ENCODE peak calls at places on chromosomes 7 and 10, in eight cellular contexts. S is RWPE1; B is fibroblast of lung; M is upper lobe of left lung; O is chondrocyte; P is CD8-positive, alpha-beta T cell; H is mammary epithelial cell; A is dorsolateral prefrontal cortex. L is an unnamed sample.

GRCh38 chr10:62582098-62582705 is 208.0 kb downstream of the ZNF365 start:
- DNase-seq in S (no peak), B (peak), M (no peak), O (no peak), P (no peak), H (no peak), A (no peak), L (no peak)

GRCh38 chr7:35380739-35381224 is 126.9 kb upstream of the TBX20 start:
- DNase-seq in S (no peak), B (no peak), M (peak), O (no peak), P (no peak), H (no peak), A (no peak), L (no peak)

GRCh38 chr7:2728309-2729042 is 40.5 kb downstream of the AMZ1 start:
- DNase-seq in S (no peak), B (no peak), M (no peak), O (peak), P (no peak), H (no peak), A (no peak), L (no peak)

GRCh38 chr7:98737176-98737575 is 120.1 kb downstream of the NPTX2 start:
- DNase-seq in S (no peak), B (no peak), M (no peak), O (no peak), P (no peak), H (no peak), A (no peak), L (no peak)

GRCh38 chr7:148014473-148014872 is 576.1 kb upstream of the C7orf33 start:
- DNase-seq in S (no peak), B (no peak), M (no peak), O (no peak), P (no peak), H (peak), A (no peak), L (no peak)

GRCh38 chr10:44334091-44334490 is 50.8 kb downstream of the CXCL12 start:
- DNase-seq in S (no peak), B (no peak), M (no peak), O (no peak), P (no peak), H (no peak), A (no peak), L (no peak)

GRCh38 chr10:30058570-30059132 is 735 bp downstream of the JCAD start:
- DNase-seq in S (no peak), B (no peak), M (no peak), O (no peak), P (no peak), H (no peak), A (no peak), L (no peak)

GRCh38 chr7:158413962-158414961 is 173.4 kb downstream of the PTPRN2 start:
- DNase-seq in S (no peak), B (peak), M (peak), O (peak), P (no peak), H (no peak), A (peak), L (no peak)

GRCh38 chr7:122304996-122305421 is 459 bp upstream of the FEZF1 start:
- DNase-seq in S (no peak), B (no peak), M (no peak), O (peak), P (no peak), H (no peak), A (no peak), L (no peak)

GRCh38 chr10:85927952-85928677 is 438.5 kb downstream of the GRID1 start:
- DNase-seq in S (peak), B (no peak), M (no peak), O (no peak), P (no peak), H (no peak), A (peak), L (no peak)

GRCh38 chr10:19853839-19854238 is 37.6 kb downstream of the PLXDC2 start:
- DNase-seq in S (no peak), B (no peak), M (no peak), O (no peak), P (no peak), H (no peak), A (no peak), L (no peak)

GRCh38 chr7:111384065-111384891 is 178.0 kb downstream of the IMMP2L start:
- DNase-seq in S (peak), B (peak), M (no peak), O (no peak), P (no peak), H (peak), A (no peak), L (no peak)

GRCh38 chr10:71667374-71667750 is 52.2 kb downstream of the C10orf105 start:
- DNase-seq in S (no peak), B (no peak), M (no peak), O (no peak), P (no peak), H (no peak), A (no peak), L (no peak)

GRCh38 chr7:12389089-12389700 is 14.5 kb downstream of the VWDE start:
- DNase-seq in S (peak), B (peak), M (no peak), O (no peak), P (no peak), H (peak), A (no peak), L (peak)

GRCh38 chr10:48505394-48506112 is 99.3 kb downstream of the ARHGAP22 start:
- DNase-seq in S (no peak), B (no peak), M (no peak), O (no peak), P (no peak), H (no peak), A (no peak), L (peak)

GRCh38 chr7:138887872-138888656 is 90.1 kb upstream of the ATP6V0A4 start:
- DNase-seq in S (no peak), B (no peak), M (no peak), O (no peak), P (no peak), H (no peak), A (no peak), L (no peak)

GRCh38 chr7:25696565-25696964 is 455.4 kb upstream of the NFE2L3 start:
- DNase-seq in S (no peak), B (no peak), M (no peak), O (no peak), P (no peak), H (no peak), A (no peak), L (no peak)

GRCh38 chr10:110006358-110007170 is 1.2 kb upstream of the ADD3 start:
- DNase-seq in S (peak), B (peak), M (peak), O (no peak), P (no peak), H (peak), A (peak), L (peak)

GRCh38 chr7:29883462-29884398 is 77.4 kb downstream of the WIPF3 start:
- DNase-seq in S (peak), B (no peak), M (no peak), O (no peak), P (no peak), H (no peak), A (no peak), L (no peak)

GRCh38 chr7:50266893-50267386 is 37.6 kb upstream of the IKZF1 start:
- DNase-seq in S (no peak), B (no peak), M (peak), O (no peak), P (peak), H (no peak), A (no peak), L (no peak)

GRCh38 chr7:128827971-128828711 is 2.1 kb upstream of the FLNC start:
- DNase-seq in S (no peak), B (peak), M (no peak), O (no peak), P (no peak), H (no peak), A (no peak), L (no peak)

GRCh38 chr7:2730846-2731770 is 43.1 kb downstream of the AMZ1 start:
- DNase-seq in S (no peak), B (no peak), M (no peak), O (peak), P (no peak), H (no peak), A (peak), L (no peak)

GRCh38 chr7:121116399-121116798 is 127.9 kb downstream of the CPED1 start:
- DNase-seq in S (no peak), B (peak), M (no peak), O (no peak), P (no peak), H (peak), A (no peak), L (no peak)

GRCh38 chr10:24223341-24223740 is 14.4 kb downstream of the KIAA1217 start:
- DNase-seq in S (no peak), B (no peak), M (no peak), O (no peak), P (no peak), H (no peak), A (no peak), L (no peak)

GRCh38 chr10:33336606-33337334 is 2.3 kb upstream of the NRP1 start:
- DNase-seq in S (peak), B (no peak), M (no peak), O (peak), P (no peak), H (peak), A (no peak), L (peak)

GRCh38 chr7:116582164-116582732 is 57.4 kb downstream of the CAV1 start:
- DNase-seq in S (peak), B (peak), M (no peak), O (no peak), P (no peak), H (no peak), A (no peak), L (no peak)
- TF ChIP-seq CTCF in S (no peak), B (peak), M (no peak), O (peak), P (no peak), H (no peak), A (no peak), L (no peak)

DNA sequence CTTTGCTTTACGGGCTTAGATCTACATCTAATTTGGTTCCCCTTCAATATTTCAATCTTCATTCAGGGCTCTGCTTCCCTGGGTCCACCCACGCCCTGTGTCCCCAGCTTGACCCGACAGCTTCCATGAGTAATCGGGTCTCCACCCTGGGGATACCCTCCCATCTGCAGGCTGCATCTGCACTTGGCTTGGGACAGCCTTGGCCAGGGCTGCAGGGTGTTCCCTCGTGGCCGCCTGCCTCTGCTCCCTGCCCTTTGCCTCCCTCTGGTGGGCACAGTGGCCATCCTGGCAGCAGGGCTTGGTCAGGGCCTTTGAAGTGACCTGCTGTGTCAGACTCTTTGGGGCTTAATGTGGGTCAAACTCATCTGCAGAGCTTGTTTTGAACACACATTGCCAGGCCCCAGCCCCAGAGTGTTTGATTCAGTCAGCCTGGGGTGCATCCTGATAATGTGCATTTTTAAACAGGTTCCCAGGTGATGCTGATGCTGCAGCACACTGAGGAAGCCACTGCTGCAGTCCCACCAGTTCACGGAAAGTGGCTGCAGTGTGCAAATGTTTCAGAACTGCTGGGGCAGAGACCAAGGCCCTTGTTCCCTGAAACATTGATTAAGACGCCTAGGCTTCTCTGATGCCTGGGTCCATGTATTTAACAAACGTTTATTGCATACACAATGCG is 80.7 kb upstream of the SEC61G start:
- DNase-seq in S (peak), B (peak), M (peak), O (no peak), P (no peak), H (peak), A (peak), L (peak)
- TF ChIP-seq CTCF in S (peak), B (peak), M (peak), O (peak), P (no peak), H (peak), A (peak), L (peak)

GRCh38 chr7:142873871-142874270 is 11.7 kb downstream of the TRPV6 start:
- DNase-seq in S (no peak), B (no peak), M (no peak), O (no peak), P (no peak), H (no peak), A (no peak), L (no peak)

GRCh38 chr7:142872106-142872675 is 13.4 kb downstream of the TRPV6 start:
- DNase-seq in S (no peak), B (no peak), M (no peak), O (no peak), P (no peak), H (no peak), A (no peak), L (no peak)

GRCh38 chr7:142874409-142874808 is 11.1 kb downstream of the TRPV6 start:
- DNase-seq in S (no peak), B (no peak), M (no peak), O (no peak), P (no peak), H (no peak), A (no peak), L (no peak)

GRCh38 chr7:142874837-142875236 is 10.7 kb downstream of the TRPV6 start:
- DNase-seq in S (no peak), B (no peak), M (no peak), O (no peak), P (no peak), H (no peak), A (no peak), L (no peak)

GRCh38 chr7:142873281-142873784 is 12.2 kb downstream of the TRPV6 start:
- DNase-seq in S (no peak), B (no peak), M (no peak), O (no peak), P (no peak), H (no peak), A (no peak), L (peak)
- TF ChIP-seq CTCF in S (peak), B (peak), M (no peak), O (peak), P (no peak), H (peak), A (peak), L (peak)

DNA sequence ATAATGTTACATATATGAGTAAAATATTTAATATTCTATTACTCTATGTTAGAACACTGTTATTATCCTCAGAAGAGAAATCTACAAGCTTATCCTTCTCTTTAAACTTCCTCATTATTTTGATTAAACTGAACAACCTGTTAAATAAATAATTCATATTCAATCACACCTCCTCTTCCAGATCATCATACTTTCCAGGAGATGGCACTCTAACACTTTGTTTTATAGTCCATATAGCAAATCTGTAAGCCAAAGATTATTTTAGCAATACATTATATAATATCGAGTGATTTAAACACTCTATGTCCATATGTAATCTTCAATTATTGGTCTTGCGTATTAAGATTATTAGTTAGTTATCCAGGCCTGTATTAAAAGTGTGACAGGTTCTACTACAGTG is 694.1 kb downstream of the ANKRD7 start:
- DNase-seq in S (peak), B (peak), M (no peak), O (no peak), P (no peak), H (peak), A (no peak), L (no peak)
- TF ChIP-seq CTCF in S (peak), B (no peak), M (no peak), O (peak), P (no peak), H (peak), A (peak), L (peak)

GRCh38 chr10:124418726-124419501 is at the start of gene OAT:
- DNase-seq in S (peak), B (peak), M (peak), O (peak), P (peak), H (peak), A (peak), L (peak)
- TF ChIP-seq CTCF in S (peak), B (no peak), M (no peak), O (peak), P (no peak), H (peak), A (peak), L (no peak)

GRCh38 chr7:100641860-100642533 is 645 bp upstream of the TFR2 start:
- DNase-seq in S (no peak), B (no peak), M (no peak), O (no peak), P (no peak), H (no peak), A (no peak), L (no peak)
- TF ChIP-seq CTCF in S (no peak), B (no peak), M (no peak), O (no peak), P (no peak), H (no peak), A (no peak), L (no peak)

GRCh38 chr7:1123721-1124120 is 35.8 kb downstream of the GPER1 start:
- DNase-seq in S (no peak), B (peak), M (peak), O (peak), P (no peak), H (no peak), A (peak), L (no peak)
- TF ChIP-seq CTCF in S (no peak), B (peak), M (peak), O (peak), P (no peak), H (no peak), A (peak), L (no peak)

GRCh38 chr7:7330997-7331396 is 148.7 kb downstream of the C1GALT1 start:
- DNase-seq in S (no peak), B (no peak), M (no peak), O (no peak), P (no peak), H (no peak), A (no peak), L (no peak)
- TF ChIP-seq CTCF in S (no peak), B (no peak), M (no peak), O (peak), P (no peak), H (no peak), A (no peak), L (no peak)

DNA sequence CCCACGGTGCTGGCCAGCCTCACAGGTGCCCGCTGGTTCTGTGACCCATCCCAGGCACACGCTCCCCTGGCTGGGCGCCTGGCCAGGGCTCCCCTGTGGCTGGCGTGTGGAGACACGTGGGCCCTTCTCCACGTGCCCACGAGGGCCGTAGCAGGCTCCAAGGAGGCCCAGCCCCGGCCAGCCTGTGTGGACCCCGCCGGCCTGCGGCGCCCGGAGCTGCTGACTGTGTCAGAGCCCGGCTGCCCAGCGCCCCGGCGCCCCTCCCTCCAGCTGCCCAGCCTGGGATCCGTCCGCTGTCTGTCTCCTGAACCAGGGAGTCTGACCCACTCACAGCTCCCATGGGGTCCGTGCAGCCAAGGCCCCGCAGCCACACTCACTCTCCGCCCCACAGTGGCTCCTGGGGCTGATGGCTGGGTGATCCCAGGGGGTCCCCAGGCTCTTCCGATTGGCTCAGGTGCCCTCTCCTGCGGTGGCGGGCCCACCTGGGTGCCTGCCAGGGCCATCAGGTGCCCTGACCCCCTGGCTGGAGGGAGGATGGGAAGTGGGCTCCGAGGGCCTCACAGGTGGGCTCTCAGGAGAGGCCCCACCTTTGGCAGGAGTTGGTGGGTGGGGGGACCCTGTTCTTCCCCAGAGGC is 9.6 kb downstream of the TMEM184A start:
- DNase-seq in S (no peak), B (no peak), M (no peak), O (no peak), P (no peak), H (no peak), A (no peak), L (no peak)
- TF ChIP-seq CTCF in S (no peak), B (no peak), M (no peak), O (no peak), P (no peak), H (no peak), A (no peak), L (no peak)